ENCODE peak calls at places on chromosomes 3 and 15, in four cellular contexts. U is MV-4-11, V is colonic mucosa, J is GM18507. N is an unnamed sample.

GRCh38 chr3:8578282-8578681 is 66.3 kb downstream of the SSUH2 start:
- DNase-seq in V (no peak), U (peak; percentile 13), J (no peak), N (no peak)

GRCh38 chr3:34687671-34688070 is 889.2 kb downstream of the PDCD6IP start:
- DNase-seq in U (no peak), J (no peak), V (no peak), N (no peak)

GRCh38 chr3:124149774-124150173 is 157.8 kb upstream of the ROPN1 start:
- DNase-seq in V (no peak), J (no peak), U (no peak), N (no peak)

GRCh38 chr3:87468938-87469337 is 192.6 kb upstream of the POU1F1 start:
- DNase-seq in V (no peak), J (no peak), U (no peak), N (no peak)

GRCh38 chr3:37096972-37097371 is 77.4 kb downstream of the LRRFIP2 start:
- DNase-seq in J (no peak), U (no peak), V (no peak), N (no peak)

GRCh38 chr15:36363335-36363734 is 216.1 kb upstream of the CDIN1 start:
- DNase-seq in J (no peak), U (no peak), V (no peak), N (no peak)

GRCh38 chr3:118412503-118412902 is 622.1 kb downstream of the IGSF11 start:
- DNase-seq in V (no peak), J (no peak), U (no peak), N (peak; percentile 1)

GRCh38 chr15:58015565-58015964 is 49.9 kb downstream of the ALDH1A2 start:
- DNase-seq in V (no peak), J (no peak), U (no peak), N (no peak)

GRCh38 chr3:155009217-155009616 is 70.9 kb upstream of the MME start:
- DNase-seq in V (no peak), U (no peak), J (no peak), N (no peak)

GRCh38 chr15:67149859-67150824 is 84.7 kb downstream of the SMAD3 start:
- DNase-seq in U (peak; percentile 74), V (no peak), J (no peak), N (no peak)

GRCh38 chr3:52231502-52232278 is 6.2 kb upstream of the TLR9 start:
- DNase-seq in V (peak; percentile 84), U (peak; percentile 38), J (no peak), N (no peak)

GRCh38 chr3:65884072-65884471 is 154.6 kb downstream of the MAGI1 start:
- DNase-seq in U (no peak), V (peak; percentile 25), J (no peak), N (no peak)

GRCh38 chr15:69857686-69858391 is 239.9 kb downstream of the TLE3 start:
- DNase-seq in U (no peak), V (no peak), J (no peak), N (no peak)

GRCh38 chr15:56168394-56168793 is 75.3 kb downstream of the RFX7 start:
- DNase-seq in U (no peak), J (no peak), V (no peak), N (no peak)

GRCh38 chr15:48866141-48866563 is 11.8 kb upstream of the EID1 start:
- DNase-seq in U (no peak), V (no peak), J (no peak), N (no peak)

GRCh38 chr15:75640483-75641175 is 605 bp upstream of the IMP3 start:
- DNase-seq in J (peak; percentile 28), V (no peak), U (peak; percentile 74), N (no peak)

GRCh38 chr3:47283193-47283537 is 421 bp downstream of the KLHL18 start:
- DNase-seq in J (no peak), V (peak; percentile 39), U (no peak), N (no peak)

GRCh38 chr15:100715571-100716455 is 113.4 kb downstream of the ASB7 start:
- DNase-seq in V (peak; percentile 33), U (no peak), J (no peak), N (no peak)